ENCODE peak calls at places on chromosome 3, in ten cellular contexts. A, F, R, I, O, G, H, Z, Y and P are unnamed samples.

GRCh38 chr3:34198309-34198708 is 399.9 kb downstream of the PDCD6IP start:
- DNase-seq in A (no peak), F (no peak), R (no peak), I (no peak), O (no peak), G (no peak), H (no peak), Z (no peak), Y (no peak), P (no peak)

GRCh38 chr3:24388611-24389010 is 106.0 kb downstream of the THRB start:
- DNase-seq in A (no peak), F (no peak), R (no peak), I (no peak), O (no peak), G (no peak), H (no peak), Z (no peak), Y (no peak), P (no peak)

GRCh38 chr3:123244128-123244527 is 42.4 kb downstream of the SEC22A start:
- DNase-seq in A (no peak), F (no peak), R (no peak), I (peak; percentile 4), O (no peak), G (no peak), H (no peak), Z (no peak), Y (no peak), P (no peak)

GRCh38 chr3:188941103-188941502 is 230.7 kb upstream of the TPRG1 start:
- DNase-seq in A (no peak), F (peak; percentile 55), R (no peak), I (no peak), O (no peak), G (no peak), H (no peak), Z (no peak), Y (no peak), P (no peak)

GRCh38 chr3:141294848-141295247 is 63.2 kb downstream of the PXYLP1 start:
- DNase-seq in A (no peak), F (no peak), R (no peak), I (no peak), O (peak; percentile 57), G (peak; percentile 91), H (peak; percentile 88), Z (no peak), Y (no peak), P (no peak)

GRCh38 chr3:194833511-194833910 is 147.8 kb downstream of the FAM43A start:
- DNase-seq in A (no peak), F (no peak), R (peak; percentile 38), I (no peak), O (no peak), G (no peak), H (no peak), Z (no peak), Y (no peak), P (no peak)

GRCh38 chr3:57142335-57142734 is 22.8 kb downstream of the IL17RD start:
- DNase-seq in A (no peak), F (no peak), R (no peak), I (no peak), O (no peak), G (no peak), H (no peak), Z (no peak), Y (no peak), P (no peak)

GRCh38 chr3:57544181-57545125 is at the start of gene DNAH12:
- DNase-seq in A (no peak), F (peak; percentile 72), R (no peak), I (peak; percentile 74), O (peak; percentile 46), G (peak; percentile 58), H (peak; percentile 17), Z (no peak), Y (peak; percentile 65), P (peak; percentile 78)

GRCh38 chr3:52286777-52287110 is 884 bp upstream of the GLYCTK start:
- DNase-seq in A (no peak), F (no peak), R (peak; percentile 70), I (no peak), O (peak; percentile 70), G (peak; percentile 37), H (peak; percentile 72), Z (no peak), Y (no peak), P (no peak)

GRCh38 chr3:57031622-57032541 is 28.6 kb upstream of the SPATA12 start:
- DNase-seq in A (no peak), F (no peak), R (no peak), I (no peak), O (no peak), G (no peak), H (no peak), Z (no peak), Y (no peak), P (no peak)

GRCh38 chr3:129018271-129018670 is 17.2 kb downstream of the EFCC1 start:
- DNase-seq in A (no peak), F (no peak), R (no peak), I (no peak), O (no peak), G (no peak), H (no peak), Z (no peak), Y (no peak), P (no peak)

GRCh38 chr3:124360140-124360539 is 368.2 kb upstream of the ROPN1 start:
- DNase-seq in A (no peak), F (no peak), R (no peak), I (no peak), O (no peak), G (peak; percentile 18), H (no peak), Z (no peak), Y (no peak), P (no peak)

GRCh38 chr3:35635931-35636683 is 3.2 kb upstream of the ARPP21 start:
- DNase-seq in A (no peak), F (no peak), R (no peak), I (no peak), O (no peak), G (no peak), H (no peak), Z (no peak), Y (no peak), P (no peak)

GRCh38 chr3:42442640-42443039 is 32.2 kb upstream of the LYZL4 start:
- DNase-seq in A (no peak), F (peak; percentile 50), R (no peak), I (no peak), O (no peak), G (no peak), H (no peak), Z (no peak), Y (no peak), P (no peak)
- TF ChIP-seq CTCF in A (no peak), F (no peak), R (no peak), I (no peak), O (peak; percentile 15), G (no peak), H (peak; percentile 1), Z (no peak), Y (no peak), P (no peak)

GRCh38 chr3:153269730-153270129 is 107.7 kb downstream of the RAP2B start:
- DNase-seq in A (no peak), F (no peak), R (no peak), I (no peak), O (no peak), G (no peak), H (no peak), Z (no peak), Y (no peak), P (no peak)
- TF ChIP-seq CTCF in A (no peak), F (no peak), R (no peak), I (no peak), O (no peak), G (no peak), H (no peak), Z (no peak), Y (no peak), P (no peak)

GRCh38 chr3:9136746-9137434 is 112.6 kb downstream of the SRGAP3 start:
- DNase-seq in A (no peak), F (no peak), R (no peak), I (no peak), O (no peak), G (no peak), H (no peak), Z (no peak), Y (no peak), P (no peak)

GRCh38 chr3:9130318-9131110 is 118.9 kb downstream of the SRGAP3 start:
- DNase-seq in A (no peak), F (no peak), R (no peak), I (no peak), O (no peak), G (no peak), H (no peak), Z (no peak), Y (no peak), P (no peak)

GRCh38 chr3:9135930-9136525 is 113.4 kb downstream of the SRGAP3 start:
- DNase-seq in A (peak; percentile 63), F (no peak), R (no peak), I (no peak), O (no peak), G (no peak), H (no peak), Z (no peak), Y (peak; percentile 58), P (peak; percentile 37)

GRCh38 chr3:9139366-9139765 is 110.1 kb downstream of the SRGAP3 start:
- DNase-seq in A (no peak), F (no peak), R (no peak), I (no peak), O (no peak), G (no peak), H (no peak), Z (no peak), Y (no peak), P (no peak)

GRCh38 chr3:9135526-9135925 is 113.9 kb downstream of the SRGAP3 start:
- DNase-seq in A (no peak), F (no peak), R (no peak), I (no peak), O (no peak), G (no peak), H (no peak), Z (no peak), Y (no peak), P (no peak)
- TF ChIP-seq CTCF in A (no peak), F (no peak), R (no peak), I (no peak), O (no peak), G (no peak), H (no peak), Z (no peak), Y (no peak), P (no peak)

GRCh38 chr3:126262227-126262626 is 81.8 kb upstream of the ALDH1L1 start:
- DNase-seq in A (no peak), F (no peak), R (no peak), I (no peak), O (no peak), G (no peak), H (no peak), Z (peak; percentile 58), Y (no peak), P (no peak)

GRCh38 chr3:126258670-126259069 is 78.3 kb upstream of the ALDH1L1 start:
- DNase-seq in A (peak; percentile 49), F (no peak), R (no peak), I (peak; percentile 47), O (no peak), G (no peak), H (peak; percentile 20), Z (no peak), Y (no peak), P (no peak)

GRCh38 chr3:126259411-126260391 is 79.3 kb upstream of the ALDH1L1 start:
- DNase-seq in A (peak; percentile 88), F (peak; percentile 68), R (no peak), I (peak; percentile 57), O (peak; percentile 60), G (no peak), H (peak; percentile 35), Z (peak; percentile 91), Y (peak; percentile 36), P (no peak)

GRCh38 chr3:126263539-126263938 is 83.2 kb upstream of the ALDH1L1 start:
- DNase-seq in A (peak; percentile 49), F (no peak), R (no peak), I (no peak), O (no peak), G (no peak), H (no peak), Z (peak; percentile 62), Y (no peak), P (no peak)

GRCh38 chr3:126261037-126261436 is 80.7 kb upstream of the ALDH1L1 start:
- DNase-seq in A (peak; percentile 86), F (no peak), R (no peak), I (peak; percentile 45), O (peak; percentile 89), G (peak; percentile 17), H (peak; percentile 78), Z (peak; percentile 90), Y (peak; percentile 30), P (no peak)
- TF ChIP-seq CTCF in A (no peak), F (no peak), R (no peak), I (no peak), O (peak; percentile 17), G (no peak), H (no peak), Z (no peak), Y (no peak), P (peak; percentile 14)